ENCODE peak calls at places on chromosome X, in seven cellular contexts. E is heart left ventricle, Q is progenitor cell of endocrine pancreas, Y is IMR-90, L is BE2C, V is B cell, P is BJ. T is an unnamed sample.

GRCh38 chrX:153370293-153371055 is 30.7 kb downstream of the PNMA6E start:
- DNase-seq in Y (peak; percentile 4), P (no peak), L (no peak), V (no peak), E (no peak), Q (no peak), T (no peak)

GRCh38 chrX:107118322-107119147 is at the start of gene RBM41:
- DNase-seq in L (peak; percentile 64), V (peak; percentile 75), E (peak; percentile 64), P (peak; percentile 25), Q (peak; percentile 23), Y (peak; percentile 67), T (peak; percentile 71)

GRCh38 chrX:136747003-136747986 is 33.4 kb downstream of the ARHGEF6 start:
- DNase-seq in Y (no peak), Q (no peak), E (no peak), V (peak; percentile 40), P (no peak), L (no peak), T (no peak)

GRCh38 chrX:105191878-105192277 is 28.6 kb downstream of the TEX13A start:
- DNase-seq in E (no peak), Q (no peak), L (no peak), V (no peak), P (no peak), Y (no peak), T (no peak)

GRCh38 chrX:139802048-139802447 is 94.1 kb upstream of the MCF2 start:
- DNase-seq in Y (no peak), E (no peak), L (no peak), V (no peak), Q (no peak), P (no peak), T (no peak)

GRCh38 chrX:72041901-72042859 is 89.5 kb downstream of the RTL5 start:
- DNase-seq in Q (no peak), E (no peak), V (no peak), P (no peak), L (peak; percentile 19), Y (peak; percentile 38), T (no peak)

GRCh38 chrX:127317159-127317558 is 497.6 kb downstream of the PRR32 start:
- DNase-seq in L (no peak), V (no peak), E (no peak), P (no peak), Y (no peak), Q (no peak), T (no peak)

GRCh38 chrX:54359408-54359807 is 1.6 kb upstream of the WNK3 start:
- DNase-seq in L (no peak), P (no peak), V (no peak), Q (no peak), Y (no peak), E (no peak), T (no peak)

GRCh38 chrX:10726647-10727046 is 106.3 kb upstream of the MID1 start:
- DNase-seq in E (no peak), Q (no peak), L (no peak), V (no peak), Y (peak; percentile 68), P (no peak), T (no peak)

GRCh38 chrX:72057331-72057730 is 74.4 kb downstream of the RTL5 start:
- DNase-seq in L (no peak), Y (no peak), V (no peak), Q (no peak), P (no peak), E (no peak), T (no peak)

GRCh38 chrX:152926279-152926678 is 28.4 kb downstream of the ZNF185 start:
- DNase-seq in Q (peak; percentile 22), L (peak; percentile 60), P (no peak), V (peak; percentile 40), Y (peak; percentile 70), E (no peak), T (no peak)

GRCh38 chrX:9786839-9787635 is 808 bp downstream of the SHROOM2 start:
- DNase-seq in Q (no peak), P (no peak), E (no peak), V (no peak), L (no peak), Y (no peak), T (no peak)

GRCh38 chrX:150084474-150085229 is 146.4 kb upstream of the EOLA2 start:
- DNase-seq in Q (no peak), Y (peak; percentile 77), L (no peak), P (peak; percentile 67), V (no peak), E (no peak), T (no peak)

GRCh38 chrX:105975382-105975781 is 63.1 kb downstream of the SERPINA7 start:
- DNase-seq in E (no peak), P (no peak), Q (no peak), L (no peak), V (no peak), Y (peak; percentile 1), T (no peak)

GRCh38 chrX:17737707-17738001 is 361 bp downstream of the SCML1 start:
- DNase-seq in Y (no peak), Q (no peak), L (no peak), P (no peak), E (no peak), V (no peak), T (no peak)

GRCh38 chrX:123581586-123581985 is 151.3 kb downstream of the THOC2 start:
- DNase-seq in L (no peak), Q (no peak), V (no peak), E (no peak), Y (no peak), P (no peak), T (no peak)

GRCh38 chrX:153966841-153967535 is 4.6 kb downstream of the HCFC1 start:
- DNase-seq in Q (no peak), L (peak; percentile 5), E (no peak), V (no peak), Y (peak; percentile 43), P (no peak), T (no peak)

GRCh38 chrX:134186362-134187121 is 50.4 kb upstream of the CCDC160 start:
- DNase-seq in P (no peak), E (no peak), Y (no peak), V (peak; percentile 40), L (no peak), Q (no peak), T (no peak)

GRCh38 chrX:19563746-19564145 is 48.4 kb upstream of the MAP3K15 start:
- DNase-seq in P (no peak), Q (no peak), E (no peak), L (no peak), V (no peak), Y (no peak), T (no peak)

GRCh38 chrX:489805-490204 is 103.1 kb upstream of the PPP2R3B start:
- DNase-seq in P (no peak), Q (no peak), E (no peak), Y (no peak), L (no peak), V (no peak), T (no peak)

GRCh38 chrX:100650841-100651240 is 6.8 kb downstream of the SRPX2 start:
- DNase-seq in P (no peak), V (no peak), Q (no peak), Y (no peak), L (no peak), E (no peak), T (no peak)

GRCh38 chrX:11531226-11531625 is 134.5 kb downstream of the ARHGAP6 start:
- DNase-seq in V (no peak), Q (no peak), E (no peak), L (no peak), P (no peak), Y (peak; percentile 22), T (no peak)

GRCh38 chrX:111874241-111874640 is 1.7 kb upstream of the TRPC5OS start:
- DNase-seq in P (no peak), Y (no peak), E (no peak), Q (no peak), L (no peak), V (no peak), T (no peak)

GRCh38 chrX:118038614-118039365 is 77.8 kb downstream of the KLHL13 start:
- DNase-seq in Y (peak; percentile 12), Q (no peak), P (no peak), L (no peak), V (no peak), E (peak; percentile 7), T (no peak)

DNA sequence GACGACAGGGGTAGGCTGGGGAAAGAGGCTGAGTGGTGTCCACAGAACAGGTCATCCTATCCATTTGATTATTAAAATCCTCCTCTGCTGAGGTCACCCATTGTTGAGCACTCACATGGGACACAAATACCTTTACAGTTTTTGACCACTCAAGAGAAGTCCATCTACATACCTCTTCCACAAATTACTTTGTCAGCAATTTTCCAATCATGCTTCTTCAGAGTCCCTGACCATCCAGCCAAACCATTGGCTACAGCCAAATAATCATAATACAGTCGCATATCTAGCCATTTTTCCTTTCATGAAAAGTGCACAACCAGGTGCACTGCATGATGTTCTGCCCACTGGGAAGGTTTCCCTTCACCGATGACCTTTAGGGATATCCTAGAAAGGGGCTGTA is 407.4 kb downstream of the TEX13C start:
- DNase-seq in Q (no peak), P (no peak), L (no peak), V (no peak), E (no peak), Y (no peak), T (no peak)
- TF ChIP-seq CTCF in Q (no peak), P (no peak), L (no peak), V (no peak), E (no peak), Y (no peak), T (no peak)

GRCh38 chrX:68945603-68946228 is 116.9 kb downstream of the EFNB1 start:
- DNase-seq in V (no peak), Q (peak; percentile 8), E (no peak), Y (peak; percentile 70), L (peak; percentile 17), P (no peak), T (peak; percentile 47)
- TF ChIP-seq CTCF in V (no peak), Q (peak; percentile 28), E (no peak), Y (peak; percentile 33), L (peak; percentile 41), P (peak; percentile 33), T (peak; percentile 53)

DNA sequence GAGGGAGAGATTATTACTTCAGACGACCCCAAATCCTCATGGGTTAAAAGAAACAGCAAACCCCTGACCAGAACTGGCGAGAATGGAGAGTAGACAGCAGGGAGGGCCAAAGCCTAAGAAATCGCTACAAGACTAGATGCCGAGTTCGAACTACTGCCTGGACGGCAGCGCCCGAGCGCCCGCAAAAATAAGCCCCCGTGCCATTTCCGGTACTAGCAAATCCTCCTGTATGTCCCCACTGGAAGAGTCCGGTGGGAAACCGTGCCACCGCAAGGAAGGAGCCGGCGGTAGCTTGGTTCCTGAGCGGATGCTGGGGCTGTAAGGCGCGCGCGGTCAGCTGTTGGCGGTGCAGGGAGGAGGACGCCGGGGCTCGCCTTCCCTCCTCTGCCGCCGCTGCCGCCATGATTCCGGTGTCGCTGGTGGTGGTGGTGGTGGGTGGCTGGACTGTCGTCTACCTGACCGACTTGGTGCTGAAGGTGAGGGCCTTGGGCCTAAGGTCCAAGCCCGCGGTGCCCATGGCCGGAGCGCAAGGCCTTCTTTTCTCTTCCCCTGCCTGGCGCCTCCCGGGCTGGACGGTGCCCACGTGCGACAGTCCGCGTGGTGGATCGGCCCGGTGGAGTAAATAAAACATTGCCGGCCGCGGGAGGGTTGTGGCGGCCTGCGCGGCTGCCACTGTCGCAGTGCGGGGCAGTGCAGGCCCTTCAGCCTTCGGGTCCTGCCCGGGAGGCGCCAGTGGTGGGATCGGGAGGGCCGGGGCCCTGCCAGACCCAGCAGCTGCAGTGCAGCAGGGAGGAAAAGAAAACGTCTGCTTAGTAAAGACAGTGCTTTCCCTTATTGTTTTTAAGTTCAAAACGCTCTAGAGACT is at the start of gene MBTPS2:
- DNase-seq in L (peak; percentile 82), Y (peak; percentile 91), V (peak; percentile 84), Q (peak; percentile 65), P (peak; percentile 31), E (peak; percentile 81), T (peak; percentile 83)
- TF ChIP-seq CTCF in L (peak; percentile 36), Y (peak; percentile 50), V (no peak), Q (no peak), P (peak; percentile 13), E (no peak), T (peak; percentile 28)

GRCh38 chrX:41180194-41180902 is 95.1 kb downstream of the USP9X start:
- DNase-seq in V (peak; percentile 55), E (peak; percentile 8), Y (peak; percentile 77), P (peak; percentile 6), L (peak; percentile 34), Q (no peak), T (no peak)
- TF ChIP-seq CTCF in V (peak; percentile 71), E (peak; percentile 53), Y (peak; percentile 73), P (peak; percentile 61), L (peak; percentile 70), Q (peak; percentile 61), T (peak; percentile 82)

T was measured in type B pancreatic cell.